ENCODE peak calls at places on chromosomes 5 and 9, in seven cellular contexts. One of them, this sample, is unnamed.

GRCh38 chr5:43050384-43050783 is 10.3 kb upstream of the ANXA2R start:
- DNase-seq in ovary: no peak
- DNase-seq in kidney: no peak
- DNase-seq in GM23338: no peak
- DNase-seq in upper lobe of right lung: no peak
- DNase-seq in WTC11: no peak
- DNase-seq in progenitor cell of endocrine pancreas: no peak
- DNase-seq in this sample: no peak

GRCh38 chr9:104279535-104280215 is 185.6 kb downstream of the SMC2 start:
- DNase-seq in WTC11: no peak
- DNase-seq in upper lobe of right lung: no peak
- DNase-seq in kidney: no peak
- DNase-seq in progenitor cell of endocrine pancreas: no peak
- DNase-seq in GM23338: no peak
- DNase-seq in ovary: no peak
- DNase-seq in this sample: no peak

GRCh38 chr9:93952784-93953491 is 2.2 kb downstream of the BARX1 start:
- DNase-seq in kidney: no peak
- DNase-seq in upper lobe of right lung: no peak
- DNase-seq in WTC11: peak; percentile 46
- DNase-seq in GM23338: peak; percentile 55
- DNase-seq in progenitor cell of endocrine pancreas: no peak
- DNase-seq in ovary: no peak
- DNase-seq in this sample: no peak

GRCh38 chr5:90558344-90559192 is at the start of gene ADGRV1:
- DNase-seq in progenitor cell of endocrine pancreas: peak; percentile 91
- DNase-seq in WTC11: peak; percentile 97
- DNase-seq in GM23338: peak; percentile 98
- DNase-seq in ovary: peak; percentile 34
- DNase-seq in kidney: peak; percentile 92
- DNase-seq in upper lobe of right lung: peak; percentile 95
- DNase-seq in this sample: peak; percentile 98

GRCh38 chr5:131749138-131749537 is 47.7 kb downstream of the FNIP1 start:
- DNase-seq in kidney: no peak
- DNase-seq in upper lobe of right lung: no peak
- DNase-seq in progenitor cell of endocrine pancreas: no peak
- DNase-seq in WTC11: no peak
- DNase-seq in GM23338: no peak
- DNase-seq in ovary: no peak
- DNase-seq in this sample: no peak

GRCh38 chr9:95383845-95384244 is 66.3 kb upstream of the FANCC start:
- DNase-seq in kidney: no peak
- DNase-seq in upper lobe of right lung: no peak
- DNase-seq in WTC11: no peak
- DNase-seq in progenitor cell of endocrine pancreas: no peak
- DNase-seq in GM23338: no peak
- DNase-seq in ovary: no peak
- DNase-seq in this sample: no peak

GRCh38 chr9:133463234-133463863 is 3.6 kb downstream of the CACFD1 start:
- DNase-seq in GM23338: peak; percentile 70
- DNase-seq in ovary: no peak
- DNase-seq in progenitor cell of endocrine pancreas: no peak
- DNase-seq in kidney: no peak
- DNase-seq in upper lobe of right lung: no peak
- DNase-seq in WTC11: peak; percentile 61
- DNase-seq in this sample: peak; percentile 37

GRCh38 chr5:180156141-180156540 is 52.9 kb downstream of the RASGEF1C start:
- DNase-seq in ovary: no peak
- DNase-seq in progenitor cell of endocrine pancreas: no peak
- DNase-seq in kidney: no peak
- DNase-seq in WTC11: peak; percentile 47
- DNase-seq in upper lobe of right lung: peak; percentile 43
- DNase-seq in GM23338: peak; percentile 50
- DNase-seq in this sample: peak; percentile 63

GRCh38 chr5:176362098-176362442 is 506 bp upstream of the KIAA1191 start:
- DNase-seq in GM23338: no peak
- DNase-seq in progenitor cell of endocrine pancreas: no peak
- DNase-seq in ovary: no peak
- DNase-seq in WTC11: no peak
- DNase-seq in upper lobe of right lung: no peak
- DNase-seq in kidney: no peak
- DNase-seq in this sample: no peak

GRCh38 chr5:6604341-6604740 is 28.5 kb downstream of the NSUN2 start:
- DNase-seq in WTC11: no peak
- DNase-seq in progenitor cell of endocrine pancreas: no peak
- DNase-seq in upper lobe of right lung: no peak
- DNase-seq in kidney: no peak
- DNase-seq in GM23338: no peak
- DNase-seq in ovary: no peak
- DNase-seq in this sample: no peak

GRCh38 chr9:75892168-75892901 is 1.9 kb downstream of the PCSK5 start:
- DNase-seq in ovary: peak; percentile 75
- DNase-seq in kidney: no peak
- DNase-seq in WTC11: peak; percentile 59
- DNase-seq in progenitor cell of endocrine pancreas: peak; percentile 16
- DNase-seq in GM23338: peak; percentile 68
- DNase-seq in upper lobe of right lung: peak; percentile 74
- DNase-seq in this sample: peak; percentile 13

GRCh38 chr9:131395745-131396479 is 2.0 kb downstream of the PRRC2B start:
- DNase-seq in upper lobe of right lung: no peak
- DNase-seq in GM23338: no peak
- DNase-seq in ovary: no peak
- DNase-seq in WTC11: no peak
- DNase-seq in kidney: peak; percentile 10
- DNase-seq in progenitor cell of endocrine pancreas: no peak
- DNase-seq in this sample: no peak

GRCh38 chr5:43729846-43730478 is 127.0 kb downstream of the NNT start:
- DNase-seq in kidney: no peak
- DNase-seq in WTC11: no peak
- DNase-seq in upper lobe of right lung: no peak
- DNase-seq in GM23338: peak; percentile 43
- DNase-seq in progenitor cell of endocrine pancreas: no peak
- DNase-seq in ovary: no peak
- DNase-seq in this sample: no peak

GRCh38 chr5:72597456-72597948 is 90.3 kb upstream of the ZNF366 start:
- DNase-seq in WTC11: no peak
- DNase-seq in ovary: no peak
- DNase-seq in kidney: no peak
- DNase-seq in GM23338: peak; percentile 26
- DNase-seq in upper lobe of right lung: no peak
- DNase-seq in progenitor cell of endocrine pancreas: no peak
- DNase-seq in this sample: no peak

GRCh38 chr5:160315968-160316367 is 3.6 kb upstream of the CCNJL start:
- DNase-seq in WTC11: no peak
- DNase-seq in GM23338: no peak
- DNase-seq in kidney: no peak
- DNase-seq in progenitor cell of endocrine pancreas: no peak
- DNase-seq in ovary: no peak
- DNase-seq in upper lobe of right lung: no peak
- DNase-seq in this sample: no peak

GRCh38 chr5:79876510-79876909 is 114.6 kb downstream of the MTX3 start:
- DNase-seq in kidney: no peak
- DNase-seq in WTC11: no peak
- DNase-seq in upper lobe of right lung: no peak
- DNase-seq in GM23338: no peak
- DNase-seq in ovary: no peak
- DNase-seq in progenitor cell of endocrine pancreas: no peak
- DNase-seq in this sample: no peak

GRCh38 chr9:73566627-73567026 is 415.0 kb downstream of the ANXA1 start:
- DNase-seq in kidney: no peak
- DNase-seq in WTC11: no peak
- DNase-seq in GM23338: no peak
- DNase-seq in progenitor cell of endocrine pancreas: no peak
- DNase-seq in upper lobe of right lung: no peak
- DNase-seq in ovary: no peak
- DNase-seq in this sample: no peak

GRCh38 chr9:73565026-73565425 is 413.4 kb downstream of the ANXA1 start:
- DNase-seq in WTC11: no peak
- DNase-seq in kidney: no peak
- DNase-seq in GM23338: no peak
- DNase-seq in upper lobe of right lung: no peak
- DNase-seq in progenitor cell of endocrine pancreas: no peak
- DNase-seq in ovary: no peak
- DNase-seq in this sample: no peak

GRCh38 chr9:73565833-73566465 is 414.3 kb downstream of the ANXA1 start:
- DNase-seq in upper lobe of right lung: no peak
- DNase-seq in ovary: no peak
- DNase-seq in GM23338: peak; percentile 73
- DNase-seq in kidney: peak; percentile 25
- DNase-seq in WTC11: peak; percentile 57
- DNase-seq in progenitor cell of endocrine pancreas: no peak
- DNase-seq in this sample: peak; percentile 69
- TF ChIP-seq CTCF in upper lobe of right lung: peak; percentile 24
- TF ChIP-seq CTCF in ovary: no peak
- TF ChIP-seq CTCF in GM23338: peak; percentile 78
- TF ChIP-seq CTCF in kidney: no peak
- TF ChIP-seq CTCF in WTC11: no peak
- TF ChIP-seq CTCF in progenitor cell of endocrine pancreas: peak; percentile 39
- TF ChIP-seq CTCF in this sample: peak; percentile 79

GRCh38 chr5:135891804-135892203 is 3.8 kb downstream of the IL9 start:
- DNase-seq in kidney: no peak
- DNase-seq in progenitor cell of endocrine pancreas: no peak
- DNase-seq in ovary: no peak
- DNase-seq in GM23338: peak; percentile 80
- DNase-seq in upper lobe of right lung: no peak
- DNase-seq in WTC11: peak; percentile 62
- DNase-seq in this sample: peak; percentile 29
- TF ChIP-seq CTCF in kidney: peak; percentile 20
- TF ChIP-seq CTCF in progenitor cell of endocrine pancreas: peak; percentile 48
- TF ChIP-seq CTCF in ovary: no peak
- TF ChIP-seq CTCF in GM23338: peak; percentile 57
- TF ChIP-seq CTCF in upper lobe of right lung: no peak
- TF ChIP-seq CTCF in WTC11: no peak
- TF ChIP-seq CTCF in this sample: peak; percentile 74

GRCh38 chr9:100370064-100370723 is 17.5 kb upstream of the TEX10 start:
- DNase-seq in kidney: no peak
- DNase-seq in WTC11: no peak
- DNase-seq in ovary: no peak
- DNase-seq in upper lobe of right lung: no peak
- DNase-seq in GM23338: no peak
- DNase-seq in progenitor cell of endocrine pancreas: no peak
- DNase-seq in this sample: no peak
- TF ChIP-seq CTCF in kidney: no peak
- TF ChIP-seq CTCF in WTC11: no peak
- TF ChIP-seq CTCF in ovary: no peak
- TF ChIP-seq CTCF in upper lobe of right lung: no peak
- TF ChIP-seq CTCF in GM23338: no peak
- TF ChIP-seq CTCF in progenitor cell of endocrine pancreas: no peak
- TF ChIP-seq CTCF in this sample: no peak

GRCh38 chr5:107840161-107840560 is 169.4 kb upstream of the EFNA5 start:
- DNase-seq in WTC11: no peak
- DNase-seq in ovary: no peak
- DNase-seq in upper lobe of right lung: no peak
- DNase-seq in progenitor cell of endocrine pancreas: no peak
- DNase-seq in GM23338: no peak
- DNase-seq in kidney: no peak
- DNase-seq in this sample: no peak
- TF ChIP-seq CTCF in WTC11: no peak
- TF ChIP-seq CTCF in ovary: no peak
- TF ChIP-seq CTCF in upper lobe of right lung: no peak
- TF ChIP-seq CTCF in progenitor cell of endocrine pancreas: no peak
- TF ChIP-seq CTCF in GM23338: no peak
- TF ChIP-seq CTCF in kidney: no peak
- TF ChIP-seq CTCF in this sample: no peak

GRCh38 chr9:137095664-137096517 is 9.1 kb downstream of the MAN1B1 start:
- DNase-seq in GM23338: peak; percentile 29
- DNase-seq in WTC11: no peak
- DNase-seq in upper lobe of right lung: peak; percentile 67
- DNase-seq in kidney: no peak
- DNase-seq in ovary: no peak
- DNase-seq in progenitor cell of endocrine pancreas: no peak
- DNase-seq in this sample: peak; percentile 73
- TF ChIP-seq CTCF in GM23338: no peak
- TF ChIP-seq CTCF in WTC11: no peak
- TF ChIP-seq CTCF in upper lobe of right lung: peak; percentile 20
- TF ChIP-seq CTCF in kidney: no peak
- TF ChIP-seq CTCF in ovary: no peak
- TF ChIP-seq CTCF in progenitor cell of endocrine pancreas: peak; percentile 13
- TF ChIP-seq CTCF in this sample: peak; percentile 64

GRCh38 chr9:87250205-87250604 is 247.5 kb upstream of the DAPK1 start:
- DNase-seq in upper lobe of right lung: no peak
- DNase-seq in ovary: no peak
- DNase-seq in GM23338: peak; percentile 29
- DNase-seq in WTC11: no peak
- DNase-seq in kidney: no peak
- DNase-seq in progenitor cell of endocrine pancreas: no peak
- DNase-seq in this sample: no peak
- TF ChIP-seq CTCF in upper lobe of right lung: no peak
- TF ChIP-seq CTCF in ovary: no peak
- TF ChIP-seq CTCF in GM23338: peak; percentile 35
- TF ChIP-seq CTCF in WTC11: no peak
- TF ChIP-seq CTCF in kidney: no peak
- TF ChIP-seq CTCF in progenitor cell of endocrine pancreas: no peak
- TF ChIP-seq CTCF in this sample: no peak

DNA sequence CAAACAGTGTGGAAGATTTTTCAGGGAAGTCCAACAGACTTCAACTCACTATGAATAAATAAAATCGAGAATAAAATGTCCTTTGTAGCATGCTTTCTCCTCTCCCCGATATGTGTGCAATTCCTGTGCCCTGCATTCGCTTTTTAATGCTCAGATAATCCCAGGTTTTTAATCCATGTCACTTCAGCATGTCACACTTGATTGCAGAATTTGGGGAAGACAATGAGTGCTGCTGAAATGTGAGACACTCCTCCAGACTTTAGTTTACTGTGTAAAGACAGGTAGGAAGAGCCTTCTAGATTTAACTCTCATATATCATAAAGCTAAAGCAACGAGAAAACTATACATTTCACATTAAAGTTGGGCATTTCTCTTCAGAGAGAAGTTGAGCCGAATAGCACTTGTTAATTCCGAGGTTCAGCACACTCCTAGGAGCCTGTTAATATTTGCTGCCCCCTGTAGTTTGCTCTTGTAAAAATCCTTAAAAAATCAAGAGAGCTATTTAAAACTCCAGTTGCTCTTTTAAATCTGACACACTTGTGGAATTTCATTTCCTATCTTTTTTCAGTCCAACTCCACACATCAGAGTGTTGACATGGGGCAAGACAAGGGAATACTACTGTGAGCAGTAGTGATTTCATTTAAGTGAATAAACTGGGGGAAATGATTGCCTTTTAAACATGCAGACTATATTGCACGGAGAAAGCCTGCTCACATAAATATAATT is 1096.1 kb upstream of the DMAC1 start:
- DNase-seq in WTC11: no peak
- DNase-seq in kidney: no peak
- DNase-seq in GM23338: peak; percentile 79
- DNase-seq in upper lobe of right lung: no peak
- DNase-seq in progenitor cell of endocrine pancreas: no peak
- DNase-seq in ovary: no peak
- DNase-seq in this sample: peak; percentile 13
- TF ChIP-seq CTCF in WTC11: peak; percentile 31
- TF ChIP-seq CTCF in kidney: peak; percentile 53
- TF ChIP-seq CTCF in GM23338: peak; percentile 71
- TF ChIP-seq CTCF in upper lobe of right lung: peak; percentile 55
- TF ChIP-seq CTCF in progenitor cell of endocrine pancreas: peak; percentile 75
- TF ChIP-seq CTCF in ovary: peak; percentile 63
- TF ChIP-seq CTCF in this sample: peak; percentile 44

GRCh38 chr9:79432485-79432884 is 139.3 kb upstream of the TLE4 start:
- DNase-seq in upper lobe of right lung: no peak
- DNase-seq in kidney: no peak
- DNase-seq in progenitor cell of endocrine pancreas: no peak
- DNase-seq in GM23338: peak; percentile 40
- DNase-seq in WTC11: no peak
- DNase-seq in ovary: no peak
- DNase-seq in this sample: no peak
- TF ChIP-seq CTCF in upper lobe of right lung: no peak
- TF ChIP-seq CTCF in kidney: no peak
- TF ChIP-seq CTCF in progenitor cell of endocrine pancreas: no peak
- TF ChIP-seq CTCF in GM23338: no peak
- TF ChIP-seq CTCF in WTC11: no peak
- TF ChIP-seq CTCF in ovary: no peak
- TF ChIP-seq CTCF in this sample: no peak

This sample was measured in WERI-Rb-1.